ENCODE peak calls at places on chromosomes 4 and X, in eight cellular contexts. One of them, this sample, is unnamed.

GRCh38 chr4:119510750-119511149 is 117.9 kb downstream of the PDE5A start:
- DNase-seq in brain microvascular endothelial cell: no peak
- DNase-seq in A549: no peak
- DNase-seq in astrocyte of the spinal cord: no peak
- DNase-seq in GM12864: no peak
- DNase-seq in mammary epithelial cell: no peak
- DNase-seq in fibroblast of the aortic adventitia: peak; percentile 74
- DNase-seq in dorsolateral prefrontal cortex: no peak
- DNase-seq in this sample: no peak

GRCh38 chr4:169791527-169792156 is 33.9 kb upstream of the HPF1 start:
- DNase-seq in brain microvascular endothelial cell: peak; percentile 75
- DNase-seq in dorsolateral prefrontal cortex: no peak
- DNase-seq in mammary epithelial cell: peak; percentile 65
- DNase-seq in A549: peak; percentile 37
- DNase-seq in fibroblast of the aortic adventitia: peak; percentile 69
- DNase-seq in GM12864: no peak
- DNase-seq in astrocyte of the spinal cord: peak; percentile 73
- DNase-seq in this sample: no peak

GRCh38 chr4:158056689-158057245 is 116.1 kb downstream of the GASK1B start:
- DNase-seq in GM12864: no peak
- DNase-seq in astrocyte of the spinal cord: no peak
- DNase-seq in A549: no peak
- DNase-seq in dorsolateral prefrontal cortex: no peak
- DNase-seq in fibroblast of the aortic adventitia: no peak
- DNase-seq in mammary epithelial cell: no peak
- DNase-seq in brain microvascular endothelial cell: no peak
- DNase-seq in this sample: no peak

GRCh38 chrX:100829730-100830129 is 9.5 kb downstream of the CSTF2 start:
- DNase-seq in astrocyte of the spinal cord: peak; percentile 10
- DNase-seq in fibroblast of the aortic adventitia: peak; percentile 25
- DNase-seq in dorsolateral prefrontal cortex: no peak
- DNase-seq in brain microvascular endothelial cell: peak; percentile 20
- DNase-seq in A549: no peak
- DNase-seq in mammary epithelial cell: peak; percentile 78
- DNase-seq in GM12864: no peak
- DNase-seq in this sample: peak; percentile 9

GRCh38 chrX:38652934-38653442 is 91.6 kb downstream of the TSPAN7 start:
- DNase-seq in astrocyte of the spinal cord: no peak
- DNase-seq in fibroblast of the aortic adventitia: no peak
- DNase-seq in A549: no peak
- DNase-seq in GM12864: no peak
- DNase-seq in brain microvascular endothelial cell: no peak
- DNase-seq in dorsolateral prefrontal cortex: no peak
- DNase-seq in mammary epithelial cell: no peak
- DNase-seq in this sample: no peak

GRCh38 chr4:163492951-163493504 is 1.5 kb upstream of the TMA16 start:
- DNase-seq in mammary epithelial cell: no peak
- DNase-seq in astrocyte of the spinal cord: no peak
- DNase-seq in fibroblast of the aortic adventitia: no peak
- DNase-seq in dorsolateral prefrontal cortex: no peak
- DNase-seq in GM12864: no peak
- DNase-seq in A549: no peak
- DNase-seq in brain microvascular endothelial cell: no peak
- DNase-seq in this sample: no peak

GRCh38 chr4:122765702-122766352 is 33.3 kb downstream of the BBS12 start:
- DNase-seq in mammary epithelial cell: peak; percentile 76
- DNase-seq in GM12864: no peak
- DNase-seq in brain microvascular endothelial cell: peak; percentile 95
- DNase-seq in fibroblast of the aortic adventitia: peak; percentile 93
- DNase-seq in dorsolateral prefrontal cortex: no peak
- DNase-seq in astrocyte of the spinal cord: peak; percentile 81
- DNase-seq in A549: no peak
- DNase-seq in this sample: no peak

GRCh38 chr4:2934077-2934812 is 29.0 kb downstream of the NOP14 start:
- DNase-seq in A549: peak; percentile 34
- DNase-seq in GM12864: no peak
- DNase-seq in brain microvascular endothelial cell: peak; percentile 38
- DNase-seq in mammary epithelial cell: peak; percentile 48
- DNase-seq in fibroblast of the aortic adventitia: peak; percentile 54
- DNase-seq in astrocyte of the spinal cord: peak; percentile 25
- DNase-seq in dorsolateral prefrontal cortex: no peak
- DNase-seq in this sample: peak; percentile 82

GRCh38 chrX:16589211-16589610 is 60.7 kb upstream of the S100G start:
- DNase-seq in fibroblast of the aortic adventitia: peak; percentile 65
- DNase-seq in astrocyte of the spinal cord: peak; percentile 72
- DNase-seq in brain microvascular endothelial cell: peak; percentile 28
- DNase-seq in GM12864: no peak
- DNase-seq in dorsolateral prefrontal cortex: no peak
- DNase-seq in A549: no peak
- DNase-seq in mammary epithelial cell: peak; percentile 71
- DNase-seq in this sample: no peak

GRCh38 chrX:15298201-15298600 is 17.2 kb downstream of the ASB11 start:
- DNase-seq in GM12864: no peak
- DNase-seq in A549: no peak
- DNase-seq in astrocyte of the spinal cord: no peak
- DNase-seq in mammary epithelial cell: no peak
- DNase-seq in dorsolateral prefrontal cortex: no peak
- DNase-seq in fibroblast of the aortic adventitia: no peak
- DNase-seq in brain microvascular endothelial cell: no peak
- DNase-seq in this sample: no peak

GRCh38 chr4:138573246-138573645 is 331.1 kb upstream of the SLC7A11 start:
- DNase-seq in astrocyte of the spinal cord: no peak
- DNase-seq in A549: no peak
- DNase-seq in brain microvascular endothelial cell: no peak
- DNase-seq in dorsolateral prefrontal cortex: no peak
- DNase-seq in GM12864: no peak
- DNase-seq in fibroblast of the aortic adventitia: peak; percentile 37
- DNase-seq in mammary epithelial cell: no peak
- DNase-seq in this sample: no peak

GRCh38 chr4:138572007-138572406 is 329.9 kb upstream of the SLC7A11 start:
- DNase-seq in mammary epithelial cell: no peak
- DNase-seq in A549: no peak
- DNase-seq in fibroblast of the aortic adventitia: no peak
- DNase-seq in brain microvascular endothelial cell: no peak
- DNase-seq in dorsolateral prefrontal cortex: no peak
- DNase-seq in astrocyte of the spinal cord: no peak
- DNase-seq in GM12864: no peak
- DNase-seq in this sample: no peak

GRCh38 chr4:138577145-138577544 is 335.0 kb upstream of the SLC7A11 start:
- DNase-seq in GM12864: no peak
- DNase-seq in astrocyte of the spinal cord: no peak
- DNase-seq in fibroblast of the aortic adventitia: no peak
- DNase-seq in dorsolateral prefrontal cortex: no peak
- DNase-seq in mammary epithelial cell: no peak
- DNase-seq in brain microvascular endothelial cell: no peak
- DNase-seq in A549: no peak
- DNase-seq in this sample: no peak

GRCh38 chr4:138579146-138579545 is 337.0 kb upstream of the SLC7A11 start:
- DNase-seq in mammary epithelial cell: no peak
- DNase-seq in astrocyte of the spinal cord: no peak
- DNase-seq in A549: no peak
- DNase-seq in fibroblast of the aortic adventitia: no peak
- DNase-seq in GM12864: no peak
- DNase-seq in dorsolateral prefrontal cortex: no peak
- DNase-seq in brain microvascular endothelial cell: no peak
- DNase-seq in this sample: no peak

GRCh38 chr4:138576684-138577083 is 334.5 kb upstream of the SLC7A11 start:
- DNase-seq in dorsolateral prefrontal cortex: no peak
- DNase-seq in astrocyte of the spinal cord: peak; percentile 51
- DNase-seq in fibroblast of the aortic adventitia: peak; percentile 58
- DNase-seq in mammary epithelial cell: peak; percentile 27
- DNase-seq in GM12864: no peak
- DNase-seq in A549: peak; percentile 4
- DNase-seq in brain microvascular endothelial cell: peak; percentile 41
- DNase-seq in this sample: no peak
- TF ChIP-seq CTCF in dorsolateral prefrontal cortex: no peak
- TF ChIP-seq CTCF in astrocyte of the spinal cord: peak; percentile 52
- TF ChIP-seq CTCF in fibroblast of the aortic adventitia: peak; percentile 42
- TF ChIP-seq CTCF in mammary epithelial cell: peak; percentile 68
- TF ChIP-seq CTCF in GM12864: peak; percentile 35
- TF ChIP-seq CTCF in A549: peak; percentile 42
- TF ChIP-seq CTCF in brain microvascular endothelial cell: peak; percentile 64
- TF ChIP-seq CTCF in this sample: no peak

DNA sequence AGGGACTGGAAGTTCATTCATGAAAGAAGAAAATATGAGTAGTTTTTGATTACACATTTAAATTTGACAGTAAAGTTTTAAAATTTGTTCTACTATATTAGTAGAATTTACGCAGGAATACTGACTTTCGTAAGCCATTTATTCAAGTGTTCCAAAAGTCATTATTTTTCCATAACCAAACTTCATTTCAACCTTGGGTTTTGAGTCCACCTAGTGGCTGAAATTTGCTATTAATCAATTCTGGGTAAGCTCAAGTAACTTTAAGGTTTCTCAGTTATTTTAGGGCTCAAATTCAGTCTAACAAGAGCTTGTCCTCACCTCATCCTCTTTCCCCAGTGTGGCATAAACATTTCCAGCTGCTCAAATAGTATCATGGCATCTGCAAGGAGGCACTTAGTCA is 175.4 kb downstream of the SH3BGRL start:
- DNase-seq in GM12864: no peak
- DNase-seq in A549: peak; percentile 1
- DNase-seq in dorsolateral prefrontal cortex: no peak
- DNase-seq in brain microvascular endothelial cell: peak; percentile 3
- DNase-seq in mammary epithelial cell: peak; percentile 8
- DNase-seq in fibroblast of the aortic adventitia: peak; percentile 62
- DNase-seq in astrocyte of the spinal cord: peak; percentile 31
- DNase-seq in this sample: peak; percentile 2
- TF ChIP-seq CTCF in GM12864: peak; percentile 29
- TF ChIP-seq CTCF in A549: peak; percentile 50
- TF ChIP-seq CTCF in dorsolateral prefrontal cortex: peak; percentile 42
- TF ChIP-seq CTCF in brain microvascular endothelial cell: peak; percentile 40
- TF ChIP-seq CTCF in mammary epithelial cell: peak; percentile 62
- TF ChIP-seq CTCF in fibroblast of the aortic adventitia: peak; percentile 60
- TF ChIP-seq CTCF in astrocyte of the spinal cord: peak; percentile 49
- TF ChIP-seq CTCF in this sample: no peak

GRCh38 chr4:121050251-121050650 is 22.1 kb downstream of the NDNF start:
- DNase-seq in A549: no peak
- DNase-seq in brain microvascular endothelial cell: no peak
- DNase-seq in dorsolateral prefrontal cortex: no peak
- DNase-seq in GM12864: no peak
- DNase-seq in astrocyte of the spinal cord: peak; percentile 32
- DNase-seq in mammary epithelial cell: no peak
- DNase-seq in fibroblast of the aortic adventitia: peak; percentile 27
- DNase-seq in this sample: no peak
- TF ChIP-seq CTCF in A549: no peak
- TF ChIP-seq CTCF in brain microvascular endothelial cell: peak; percentile 43
- TF ChIP-seq CTCF in dorsolateral prefrontal cortex: peak; percentile 28
- TF ChIP-seq CTCF in GM12864: peak; percentile 13
- TF ChIP-seq CTCF in astrocyte of the spinal cord: peak; percentile 50
- TF ChIP-seq CTCF in mammary epithelial cell: peak; percentile 34
- TF ChIP-seq CTCF in fibroblast of the aortic adventitia: peak; percentile 44
- TF ChIP-seq CTCF in this sample: no peak

DNA sequence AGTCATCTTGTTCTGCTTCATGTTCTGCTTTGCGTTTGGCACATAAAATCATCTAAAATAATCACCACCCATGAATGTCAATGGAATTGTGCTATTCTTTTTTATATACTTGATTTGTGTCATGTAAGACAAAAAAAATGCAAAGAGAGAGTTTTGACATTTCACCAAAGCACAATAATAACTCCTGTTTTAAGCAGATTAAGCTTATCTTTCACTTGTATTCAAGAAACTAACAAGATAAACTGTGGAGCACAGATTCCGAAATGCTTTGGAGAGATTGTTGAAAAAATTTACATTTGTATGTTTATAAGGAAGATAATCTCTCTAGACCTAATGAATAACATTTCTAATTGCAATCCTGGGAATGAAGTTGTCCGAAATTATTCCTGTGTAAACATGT is 225.1 kb upstream of the ANXA10 start:
- DNase-seq in fibroblast of the aortic adventitia: no peak
- DNase-seq in GM12864: no peak
- DNase-seq in dorsolateral prefrontal cortex: no peak
- DNase-seq in mammary epithelial cell: no peak
- DNase-seq in A549: no peak
- DNase-seq in brain microvascular endothelial cell: no peak
- DNase-seq in astrocyte of the spinal cord: no peak
- DNase-seq in this sample: no peak
- TF ChIP-seq CTCF in fibroblast of the aortic adventitia: no peak
- TF ChIP-seq CTCF in GM12864: no peak
- TF ChIP-seq CTCF in dorsolateral prefrontal cortex: no peak
- TF ChIP-seq CTCF in mammary epithelial cell: no peak
- TF ChIP-seq CTCF in A549: no peak
- TF ChIP-seq CTCF in brain microvascular endothelial cell: no peak
- TF ChIP-seq CTCF in astrocyte of the spinal cord: no peak
- TF ChIP-seq CTCF in this sample: no peak

GRCh38 chr4:147843162-147843561 is 111.3 kb downstream of the ARHGAP10 start:
- DNase-seq in GM12864: no peak
- DNase-seq in brain microvascular endothelial cell: no peak
- DNase-seq in dorsolateral prefrontal cortex: no peak
- DNase-seq in fibroblast of the aortic adventitia: no peak
- DNase-seq in A549: peak; percentile 27
- DNase-seq in mammary epithelial cell: no peak
- DNase-seq in astrocyte of the spinal cord: no peak
- DNase-seq in this sample: peak; percentile 35
- TF ChIP-seq CTCF in GM12864: peak; percentile 47
- TF ChIP-seq CTCF in brain microvascular endothelial cell: peak; percentile 33
- TF ChIP-seq CTCF in dorsolateral prefrontal cortex: no peak
- TF ChIP-seq CTCF in fibroblast of the aortic adventitia: no peak
- TF ChIP-seq CTCF in A549: no peak
- TF ChIP-seq CTCF in mammary epithelial cell: peak; percentile 38
- TF ChIP-seq CTCF in astrocyte of the spinal cord: peak; percentile 3
- TF ChIP-seq CTCF in this sample: no peak

DNA sequence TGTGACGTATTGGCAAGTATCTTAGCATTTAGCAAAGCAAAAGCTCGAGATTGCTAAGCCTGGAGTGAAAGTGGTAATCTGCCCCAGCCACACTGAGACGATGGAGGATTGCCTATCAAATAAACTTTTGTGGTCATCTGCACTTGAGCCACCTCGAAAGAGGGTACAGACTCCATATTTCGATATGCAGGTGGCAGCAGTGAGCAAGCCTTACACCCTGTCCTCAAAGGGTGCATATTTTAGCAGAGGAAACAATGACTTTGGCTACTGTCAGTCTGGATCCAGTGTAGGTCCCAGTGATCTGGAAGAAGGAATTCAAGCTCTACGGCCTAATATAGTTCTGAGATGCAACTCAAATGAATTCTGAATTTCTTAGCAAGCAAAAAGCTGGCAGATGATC is 153.9 kb downstream of the ATG4A start:
- DNase-seq in fibroblast of the aortic adventitia: no peak
- DNase-seq in astrocyte of the spinal cord: no peak
- DNase-seq in brain microvascular endothelial cell: no peak
- DNase-seq in dorsolateral prefrontal cortex: no peak
- DNase-seq in A549: no peak
- DNase-seq in mammary epithelial cell: no peak
- DNase-seq in GM12864: no peak
- DNase-seq in this sample: no peak
- TF ChIP-seq CTCF in fibroblast of the aortic adventitia: no peak
- TF ChIP-seq CTCF in astrocyte of the spinal cord: peak; percentile 2
- TF ChIP-seq CTCF in brain microvascular endothelial cell: no peak
- TF ChIP-seq CTCF in dorsolateral prefrontal cortex: no peak
- TF ChIP-seq CTCF in A549: peak; percentile 25
- TF ChIP-seq CTCF in mammary epithelial cell: peak; percentile 27
- TF ChIP-seq CTCF in GM12864: peak; percentile 9
- TF ChIP-seq CTCF in this sample: no peak